ENCODE peak calls at places on chromosomes 12 and 14, in ten cellular contexts. P is GM23248, D is hepatocyte, B is neural progenitor cell, G is mammary epithelial cell, I is GM23338, T is keratinocyte, C is neuronal stem cell, M is fibroblast of lung, E is DND-41. O is an unnamed sample.

GRCh38 chr12:93778306-93778705 is 101.1 kb downstream of the CRADD start:
- DNase-seq in P (peak), D (peak), T (no peak), E (no peak), M (peak), I (no peak), G (no peak), B (no peak), C (no peak), O (no peak)

GRCh38 chr14:96586056-96586455 is 83.9 kb downstream of the PAPOLA start:
- DNase-seq in C (no peak), P (no peak), E (no peak), B (no peak), D (no peak), I (no peak), M (no peak), G (no peak), T (no peak), O (no peak)

GRCh38 chr12:52029686-52030085 is 21.6 kb upstream of the NR4A1 start:
- DNase-seq in E (no peak), I (peak), B (peak), G (peak), P (peak), C (peak), D (peak), T (no peak), M (no peak), O (no peak)

GRCh38 chr14:88195676-88196075 is 127.4 kb downstream of the KCNK10 start:
- DNase-seq in C (peak), B (peak), G (no peak), M (peak), T (no peak), D (peak), P (no peak), I (peak), E (no peak), O (no peak)

GRCh38 chr12:22289250-22289649 is 45.3 kb downstream of the ST8SIA1 start:
- DNase-seq in P (no peak), I (no peak), E (no peak), T (no peak), D (no peak), C (no peak), G (no peak), M (no peak), B (no peak), O (no peak)

GRCh38 chr12:1726753-1727152 is 35.9 kb downstream of the ADIPOR2 start:
- DNase-seq in C (no peak), E (no peak), B (no peak), M (no peak), P (no peak), T (no peak), I (no peak), G (no peak), D (no peak), O (no peak)

GRCh38 chr14:65211341-65211987 is 109.1 kb upstream of the MAX start:
- DNase-seq in M (peak), C (no peak), T (no peak), I (no peak), B (no peak), D (peak), G (peak), P (peak), E (no peak), O (no peak)

GRCh38 chr12:107349008-107349747 is 255.8 kb upstream of the CRY1 start:
- DNase-seq in P (peak), C (no peak), D (peak), G (peak), I (peak), T (peak), M (peak), E (no peak), B (peak), O (peak)

GRCh38 chr12:113241191-113242017 is 20.1 kb downstream of the TPCN1 start:
- DNase-seq in P (peak), E (no peak), G (peak), I (no peak), D (peak), M (peak), C (no peak), T (peak), B (no peak), O (peak)

GRCh38 chr14:32332415-32333116 is 3.5 kb downstream of the AKAP6 start:
- DNase-seq in P (no peak), G (peak), E (no peak), T (no peak), D (no peak), B (no peak), C (no peak), I (no peak), M (no peak), O (no peak)

GRCh38 chr12:7693793-7694192 is 1.8 kb downstream of the GDF3 start:
- DNase-seq in D (no peak), C (no peak), G (no peak), M (no peak), T (no peak), I (peak), E (no peak), P (no peak), B (no peak), O (no peak)

GRCh38 chr12:12984119-12984518 is 15.9 kb downstream of the HEBP1 start:
- DNase-seq in C (no peak), D (no peak), B (no peak), E (no peak), I (no peak), G (no peak), T (no peak), P (no peak), M (no peak), O (no peak)

GRCh38 chr12:103841690-103842584 is 903 bp upstream of the NT5DC3 start:
- DNase-seq in G (peak), M (peak), T (peak), E (no peak), B (no peak), P (peak), C (peak), D (peak), I (peak), O (peak)

GRCh38 chr14:104749958-104750529 is 2.9 kb upstream of the SIVA1 start:
- DNase-seq in D (no peak), C (no peak), B (no peak), T (no peak), I (no peak), M (no peak), P (peak), E (no peak), G (peak), O (no peak)
- H2AFZ ChIP-seq in D (no peak), C (no peak), B (no peak), T (peak), I (no peak), M (no peak), P (peak), E (no peak), G (no peak), O (no peak)

DNA sequence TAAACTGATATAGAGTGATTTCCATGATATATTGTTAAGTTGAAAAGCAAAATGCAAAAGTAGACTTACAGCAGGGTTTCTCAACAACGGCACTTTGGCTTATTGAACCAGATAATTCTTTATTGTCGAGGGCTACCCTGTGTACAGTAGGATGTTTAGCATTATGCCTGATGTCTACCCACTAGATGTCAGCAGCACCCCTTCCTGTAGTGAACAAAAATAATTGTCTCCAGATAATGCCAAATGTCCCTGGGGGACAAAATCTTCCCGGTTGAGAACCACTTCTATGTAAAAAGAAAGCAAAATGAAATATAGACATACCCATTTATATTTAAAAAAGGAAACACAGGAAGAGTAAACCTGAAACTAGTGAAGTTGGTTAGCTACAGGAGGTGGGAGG is 32.4 kb downstream of the ABCD2 start:
- DNase-seq in C (no peak), P (no peak), M (no peak), E (no peak), I (no peak), B (no peak), D (no peak), T (no peak), G (peak), O (no peak)
- H2AFZ ChIP-seq in C (peak), P (no peak), M (no peak), E (no peak), I (no peak), B (no peak), D (no peak), T (no peak), G (no peak), O (no peak)

GRCh38 chr14:104768437-104769323 is 15.7 kb downstream of the SIVA1 start:
- DNase-seq in I (peak), M (peak), G (peak), T (no peak), P (peak), C (peak), B (peak), E (peak), D (peak), O (peak)
- H2AFZ ChIP-seq in I (no peak), M (no peak), G (no peak), T (no peak), P (no peak), C (peak), B (no peak), E (no peak), D (no peak), O (no peak)

DNA sequence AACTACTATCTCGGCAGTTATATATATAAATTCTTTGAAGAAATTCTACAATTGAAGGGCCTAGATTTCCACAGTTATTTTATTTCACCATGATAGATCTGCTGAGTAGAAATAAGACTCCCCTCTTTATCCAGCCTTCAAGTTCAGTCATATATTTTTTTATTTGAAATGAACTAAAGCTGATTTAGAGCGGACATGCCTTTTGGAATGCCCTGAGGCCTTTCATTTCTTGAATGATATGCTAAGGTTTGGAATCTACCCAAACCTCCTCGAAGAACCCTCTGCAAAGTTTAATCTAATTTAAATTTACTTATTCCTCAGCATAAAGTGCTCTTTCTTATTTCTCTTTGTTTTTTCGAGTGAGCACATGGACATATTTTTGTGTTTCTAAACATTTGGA is 15.1 kb downstream of the SIX1 start:
- DNase-seq in I (no peak), T (no peak), B (no peak), G (no peak), P (no peak), D (no peak), M (no peak), C (no peak), E (no peak), O (no peak)
- H2AFZ ChIP-seq in I (no peak), T (no peak), B (no peak), G (no peak), P (no peak), D (no peak), M (no peak), C (no peak), E (no peak), O (no peak)

GRCh38 chr12:6643569-6644256 is 3.5 kb downstream of the ACRBP start:
- DNase-seq in T (no peak), M (no peak), I (no peak), G (no peak), P (no peak), C (no peak), B (no peak), D (no peak), E (no peak), O (no peak)

GRCh38 chr12:6644257-6644596 is 3.0 kb downstream of the ACRBP start:
- DNase-seq in M (no peak), T (no peak), C (no peak), D (no peak), P (no peak), G (no peak), B (no peak), I (no peak), E (no peak), O (no peak)

GRCh38 chr12:6647083-6647604 is at the start of gene ACRBP:
- DNase-seq in B (peak), C (peak), I (peak), G (no peak), M (peak), P (peak), E (no peak), T (no peak), D (peak), O (peak)

GRCh38 chr12:6646276-6647082 is 753 bp downstream of the ACRBP start:
- DNase-seq in D (no peak), C (no peak), P (no peak), E (no peak), B (no peak), I (peak), T (no peak), M (no peak), G (no peak), O (no peak)

DNA sequence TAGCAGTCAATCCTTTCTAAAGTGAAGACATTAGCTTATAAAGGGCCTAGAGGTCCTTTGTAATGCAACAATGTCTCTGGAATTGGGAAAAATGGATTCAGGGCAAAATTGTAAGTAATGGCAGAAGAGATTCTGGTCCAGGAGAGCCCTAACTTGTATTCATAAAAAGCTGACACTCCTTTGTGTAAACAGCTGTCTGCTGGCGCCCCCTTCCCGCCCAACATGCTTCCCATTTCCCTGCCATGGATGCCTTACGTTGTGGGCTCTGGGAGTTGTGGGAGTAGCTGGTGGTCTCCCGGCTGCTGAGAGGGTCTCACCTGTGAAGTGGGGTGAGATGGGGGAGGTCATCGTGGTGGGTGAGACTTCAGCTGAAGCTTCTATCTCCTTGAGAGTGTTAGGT is 2.3 kb downstream of the ACRBP start:
- DNase-seq in M (no peak), E (no peak), I (peak), D (no peak), P (no peak), G (no peak), T (no peak), B (peak), C (no peak), O (no peak)
- H2AFZ ChIP-seq in M (no peak), E (no peak), I (peak), D (no peak), P (no peak), G (no peak), T (no peak), B (peak), C (peak), O (no peak)

GRCh38 chr12:33581613-33582122 is 142.0 kb upstream of the SYT10 start:
- DNase-seq in M (no peak), G (no peak), B (no peak), E (no peak), T (no peak), I (no peak), D (no peak), P (no peak), C (no peak), O (no peak)
- H2AFZ ChIP-seq in M (no peak), G (peak), B (peak), E (no peak), T (peak), I (peak), D (no peak), P (no peak), C (peak), O (no peak)

GRCh38 chr14:104898195-104898558 is 26.5 kb upstream of the PLD4 start:
- DNase-seq in T (no peak), G (no peak), P (no peak), E (no peak), C (no peak), M (no peak), I (no peak), B (no peak), D (no peak), O (no peak)

GRCh38 chr14:104899781-104900180 is 24.9 kb upstream of the PLD4 start:
- DNase-seq in C (no peak), B (no peak), I (no peak), M (no peak), P (no peak), D (no peak), E (no peak), G (no peak), T (no peak), O (no peak)

GRCh38 chr14:104898870-104899510 is 25.7 kb upstream of the PLD4 start:
- DNase-seq in P (no peak), T (no peak), I (no peak), B (no peak), C (no peak), E (no peak), G (no peak), M (no peak), D (no peak), O (no peak)

GRCh38 chr14:104895786-104896642 is 28.7 kb upstream of the PLD4 start:
- DNase-seq in P (peak), I (no peak), E (no peak), M (no peak), D (peak), B (no peak), G (no peak), T (no peak), C (no peak), O (no peak)

GRCh38 chr14:104897286-104898194 is 27.1 kb upstream of the PLD4 start:
- DNase-seq in G (no peak), C (no peak), E (no peak), I (no peak), B (no peak), P (no peak), M (no peak), T (no peak), D (no peak), O (no peak)
- H2AFZ ChIP-seq in G (no peak), C (no peak), E (no peak), I (no peak), B (no peak), P (no peak), M (no peak), T (no peak), D (no peak), O (no peak)

DNA sequence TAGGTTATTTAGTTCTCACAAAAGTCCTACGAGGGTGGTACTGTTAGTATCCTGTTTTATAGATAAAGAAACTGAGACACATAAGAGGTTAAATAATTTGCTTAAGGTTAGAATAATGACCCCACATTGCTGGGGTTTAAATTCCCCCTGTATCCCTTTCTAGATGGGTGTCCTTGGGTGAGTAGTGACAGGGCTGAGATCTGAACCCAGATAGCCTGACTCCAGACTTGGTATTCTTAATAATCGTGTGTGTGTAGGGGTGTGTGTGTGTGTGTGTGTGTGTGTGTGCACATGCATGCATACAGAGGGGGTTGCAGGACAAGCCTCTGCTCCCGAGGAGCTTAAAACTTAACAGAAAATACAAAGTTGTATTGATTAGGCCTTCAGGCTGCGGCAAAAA is 96.7 kb upstream of the PSMC1 start:
- DNase-seq in D (no peak), I (no peak), C (no peak), B (no peak), P (no peak), E (no peak), M (no peak), T (no peak), G (no peak), O (no peak)
- H2AFZ ChIP-seq in D (no peak), I (no peak), C (no peak), B (no peak), P (no peak), E (no peak), M (no peak), T (no peak), G (no peak), O (no peak)

O was measured in trophoblast cell.